ENCODE peak calls at places on chromosomes 3 and 15, in seven cellular contexts. E, J, O, V, U, Y and D are unnamed samples.
A peak's percentile ranks its signal among the peaks of the same experiment; 100 is the strongest.

GRCh38 chr3:128714887-128715496 is 11.0 kb upstream of the RAB7A start:
- DNase-seq in E (no peak), J (no peak), O (no peak), V (no peak), U (no peak), Y (no peak), D (no peak)

GRCh38 chr3:197201840-197202452 is 96.5 kb downstream of the DLG1 start:
- DNase-seq in E (no peak), J (no peak), O (no peak), V (no peak), U (no peak), Y (no peak), D (no peak)

GRCh38 chr3:12175844-12176453 is 17.2 kb upstream of the TIMP4 start:
- DNase-seq in E (peak; percentile 52), J (peak; percentile 50), O (peak; percentile 64), V (peak; percentile 48), U (peak; percentile 60), Y (peak; percentile 72), D (no peak)

GRCh38 chr3:181279239-181279565 is 289.7 kb upstream of the DNAJC19 start:
- DNase-seq in E (no peak), J (no peak), O (no peak), V (no peak), U (no peak), Y (no peak), D (no peak)

GRCh38 chr3:139199421-139200010 is 144.3 kb upstream of the MRPS22 start:
- DNase-seq in E (no peak), J (no peak), O (no peak), V (no peak), U (no peak), Y (no peak), D (no peak)

GRCh38 chr15:89893696-89894450 is at the start of gene AP3S2:
- DNase-seq in E (peak; percentile 92), J (peak; percentile 94), O (peak; percentile 92), V (peak; percentile 88), U (peak; percentile 91), Y (peak; percentile 94), D (peak; percentile 66)

GRCh38 chr15:67403428-67403827 is 117.5 kb upstream of the C15orf61 start:
- DNase-seq in E (no peak), J (no peak), O (no peak), V (no peak), U (no peak), Y (no peak), D (no peak)

GRCh38 chr3:101643861-101644613 is 32.9 kb downstream of the ZBTB11 start:
- DNase-seq in E (peak; percentile 71), J (peak; percentile 84), O (no peak), V (no peak), U (no peak), Y (no peak), D (no peak)

GRCh38 chr3:159818997-159819500 is 169.6 kb upstream of the IL12A start:
- DNase-seq in E (no peak), J (no peak), O (no peak), V (no peak), U (no peak), Y (no peak), D (no peak)

GRCh38 chr3:160134964-160135363 is 90.3 kb upstream of the C3orf80 start:
- DNase-seq in E (no peak), J (peak; percentile 75), O (no peak), V (no peak), U (no peak), Y (no peak), D (no peak)

GRCh38 chr15:57610130-57610529 is 18.4 kb downstream of the MYZAP start:
- DNase-seq in E (peak; percentile 94), J (peak; percentile 50), O (peak; percentile 86), V (peak; percentile 68), U (peak; percentile 70), Y (peak; percentile 91), D (peak; percentile 44)

GRCh38 chr3:37447732-37448131 is 273.4 kb upstream of the LRRFIP2 start:
- DNase-seq in E (no peak), J (no peak), O (no peak), V (no peak), U (no peak), Y (no peak), D (no peak)

GRCh38 chr3:42905740-42906084 is 230 bp upstream of the ZNF662 start:
- DNase-seq in E (no peak), J (no peak), O (no peak), V (no peak), U (no peak), Y (no peak), D (no peak)

GRCh38 chr3:36864180-36865053 is 80.4 kb downstream of the TRANK1 start:
- DNase-seq in E (peak; percentile 8), J (no peak), O (no peak), V (no peak), U (no peak), Y (no peak), D (no peak)

GRCh38 chr3:27696906-27697305 is 25.2 kb downstream of the EOMES start:
- DNase-seq in E (peak; percentile 64), J (peak; percentile 42), O (no peak), V (no peak), U (no peak), Y (no peak), D (no peak)

GRCh38 chr3:128492353-128493220 is at the start of gene GATA2:
- DNase-seq in E (peak; percentile 57), J (no peak), O (peak; percentile 70), V (no peak), U (no peak), Y (no peak), D (no peak)

GRCh38 chr3:182450942-182451607 is 342.2 kb upstream of the ATP11B start:
- DNase-seq in E (no peak), J (no peak), O (no peak), V (no peak), U (no peak), Y (no peak), D (no peak)

GRCh38 chr3:197372076-197372661 is 73.8 kb upstream of the DLG1 start:
- DNase-seq in E (no peak), J (peak; percentile 87), O (no peak), V (no peak), U (no peak), Y (no peak), D (peak; percentile 61)

GRCh38 chr3:40780341-40780800 is 255.6 kb downstream of the ZNF621 start:
- DNase-seq in E (peak; percentile 8), J (no peak), O (peak; percentile 69), V (peak; percentile 71), U (no peak), Y (peak; percentile 90), D (no peak)

GRCh38 chr3:186108941-186109865 is at the start of gene ETV5:
- DNase-seq in E (peak; percentile 100), J (peak; percentile 99), O (peak; percentile 99), V (peak; percentile 97), U (peak; percentile 97), Y (peak; percentile 100), D (peak; percentile 97)

GRCh38 chr3:127159547-127159946 is 33.4 kb upstream of the PRR23E start:
- DNase-seq in E (no peak), J (no peak), O (no peak), V (no peak), U (no peak), Y (no peak), D (no peak)

GRCh38 chr3:66998075-66998898 is at the start of gene KBTBD8:
- DNase-seq in E (peak; percentile 99), J (peak; percentile 98), O (peak; percentile 97), V (peak; percentile 96), U (peak; percentile 91), Y (peak; percentile 99), D (peak; percentile 88)

DNA sequence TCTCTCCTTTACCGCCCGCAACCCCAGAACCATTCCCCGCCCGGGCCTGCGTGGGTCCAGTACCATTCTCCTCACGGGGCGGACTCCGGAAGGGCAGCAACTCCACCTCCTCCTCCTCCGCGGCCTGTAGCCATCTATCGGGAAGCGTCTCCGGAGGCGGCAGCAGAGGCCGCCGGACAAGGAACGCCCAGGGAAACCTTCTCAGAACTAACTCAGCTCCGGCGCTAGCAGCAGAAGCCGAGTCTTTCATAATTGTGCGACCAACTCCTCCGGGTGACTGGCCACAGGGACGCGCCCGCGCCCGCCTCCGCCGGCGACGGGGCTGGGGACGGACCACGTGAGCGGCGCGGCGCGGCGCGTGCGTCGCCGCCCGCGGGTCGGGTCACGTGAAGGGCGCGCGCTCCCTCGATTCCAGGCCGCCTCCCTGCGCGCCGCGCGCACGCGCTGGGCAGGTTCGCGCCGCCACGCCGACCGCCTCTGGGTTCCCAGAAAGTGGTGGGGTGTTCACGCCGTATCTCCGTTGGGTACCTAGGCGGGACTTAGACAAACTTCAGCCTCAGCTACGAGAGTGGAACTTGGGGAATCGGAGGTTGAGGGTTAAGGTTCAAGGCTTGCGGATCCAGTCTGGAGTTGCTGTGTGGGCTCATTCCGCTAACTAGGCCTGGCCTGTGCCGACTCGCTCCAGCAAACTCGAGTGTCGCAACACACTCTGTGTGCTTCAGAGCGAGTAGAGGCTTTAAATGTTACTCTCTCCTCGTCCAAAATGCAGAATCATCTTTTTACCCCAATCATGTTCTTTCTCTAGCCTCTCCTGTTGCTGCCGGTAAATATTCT is at the start of gene TRPM7:
- DNase-seq in E (peak; percentile 84), J (peak; percentile 81), O (peak; percentile 87), V (peak; percentile 90), U (peak; percentile 89), Y (peak; percentile 95), D (peak; percentile 64)
- TF ChIP-seq POLR2A in E (peak; percentile 94), J (peak; percentile 79), O (peak; percentile 90), V (peak; percentile 77), U (peak; percentile 93), Y (no peak), D (peak; percentile 76)

DNA sequence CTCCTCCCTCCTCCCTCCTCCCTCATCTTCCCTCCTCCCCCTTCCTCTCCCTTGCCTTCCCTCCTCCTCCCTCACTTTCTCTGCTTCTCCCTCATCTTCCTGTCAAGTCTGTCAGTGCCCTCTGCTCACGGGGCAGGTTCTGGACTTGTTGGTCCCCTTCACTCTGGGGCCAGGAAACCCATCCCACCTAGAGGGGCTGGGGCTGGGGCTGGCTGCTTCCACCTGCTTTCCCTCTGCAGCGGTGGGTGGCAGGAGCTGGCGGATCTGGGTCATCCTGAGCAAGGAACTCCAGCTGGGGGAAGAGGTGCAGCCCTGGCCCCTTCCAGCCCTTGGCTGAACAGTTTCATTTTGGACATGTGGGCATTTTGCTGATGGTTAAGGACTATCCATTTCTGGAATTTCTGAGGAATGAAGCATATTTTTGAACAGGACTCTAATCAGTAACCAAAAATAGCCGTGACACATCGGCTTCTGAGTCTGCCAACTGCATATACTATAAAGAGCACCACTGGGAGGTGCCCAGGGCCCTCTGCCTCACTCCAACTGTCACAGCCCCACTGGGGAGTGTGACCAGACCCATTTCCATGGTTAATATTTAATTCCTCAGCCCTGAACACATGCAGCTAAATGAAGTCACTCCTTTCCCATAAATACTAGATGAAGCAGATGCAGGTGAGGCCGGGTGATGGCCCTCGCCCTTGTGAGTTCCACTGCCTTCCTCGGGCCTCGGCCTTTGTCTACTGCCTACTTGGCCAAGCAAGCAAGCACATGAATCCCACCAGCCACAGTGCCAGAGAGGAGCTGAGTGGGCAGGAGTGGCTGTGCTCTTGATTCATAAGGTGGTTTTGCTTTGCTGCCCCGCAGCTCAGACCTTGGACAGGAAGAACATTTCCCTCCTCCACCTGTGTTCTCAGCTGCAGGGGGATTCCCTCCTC is 39.8 kb downstream of the CHDH start:
- DNase-seq in E (no peak), J (peak; percentile 82), O (peak; percentile 44), V (no peak), U (no peak), Y (peak; percentile 58), D (peak; percentile 62)
- TF ChIP-seq POLR2A in E (no peak), J (no peak), O (peak; percentile 36), V (no peak), U (no peak), Y (no peak), D (peak; percentile 7)

GRCh38 chr15:92807971-92808571 is 92.1 kb upstream of the CHD2 start:
- DNase-seq in E (peak; percentile 24), J (no peak), O (peak; percentile 23), V (peak; percentile 57), U (no peak), Y (no peak), D (no peak)
- TF ChIP-seq POLR2A in E (no peak), J (no peak), O (no peak), V (no peak), U (no peak), Y (no peak), D (no peak)

GRCh38 chr3:153080778-153081240 is 81.2 kb upstream of the RAP2B start:
- DNase-seq in E (no peak), J (no peak), O (no peak), V (no peak), U (no peak), Y (no peak), D (no peak)
- TF ChIP-seq POLR2A in E (no peak), J (no peak), O (no peak), V (no peak), U (no peak), Y (no peak), D (no peak)